ENCODE peak calls at places on chromosomes 7 and 10, in seven cellular contexts. One of them, this sample, is unnamed.
A peak's percentile ranks its signal among the peaks of the same experiment; 100 is the strongest.

GRCh38 chr7:4154882-4155281 is 527.2 kb upstream of the FOXK1 start:
- DNase-seq in astrocyte: no peak
- DNase-seq in lower lobe of right lung: no peak
- DNase-seq in A549: no peak
- DNase-seq in mesenchymal stem cell: no peak
- DNase-seq in OCI-LY7: no peak
- DNase-seq in endodermal cell: no peak
- DNase-seq in this sample: no peak

GRCh38 chr7:130367088-130367755 is 13.1 kb upstream of the CPA1 start:
- DNase-seq in astrocyte: no peak
- DNase-seq in lower lobe of right lung: no peak
- DNase-seq in A549: no peak
- DNase-seq in mesenchymal stem cell: no peak
- DNase-seq in OCI-LY7: no peak
- DNase-seq in endodermal cell: no peak
- DNase-seq in this sample: no peak

GRCh38 chr10:3293536-3294431 is 121.2 kb upstream of the PITRM1 start:
- DNase-seq in astrocyte: peak; percentile 63
- DNase-seq in lower lobe of right lung: no peak
- DNase-seq in A549: no peak
- DNase-seq in mesenchymal stem cell: no peak
- DNase-seq in OCI-LY7: no peak
- DNase-seq in endodermal cell: no peak
- DNase-seq in this sample: no peak

GRCh38 chr7:107638594-107638993 is 22.0 kb upstream of the SLC26A4 start:
- DNase-seq in astrocyte: no peak
- DNase-seq in lower lobe of right lung: no peak
- DNase-seq in A549: no peak
- DNase-seq in mesenchymal stem cell: no peak
- DNase-seq in OCI-LY7: peak; percentile 76
- DNase-seq in endodermal cell: no peak
- DNase-seq in this sample: no peak

GRCh38 chr10:25761937-25762336 is 172.1 kb upstream of the MYO3A start:
- DNase-seq in astrocyte: no peak
- DNase-seq in lower lobe of right lung: no peak
- DNase-seq in A549: no peak
- DNase-seq in mesenchymal stem cell: no peak
- DNase-seq in OCI-LY7: no peak
- DNase-seq in endodermal cell: no peak
- DNase-seq in this sample: no peak

GRCh38 chr7:68787586-68787985 is 810.7 kb upstream of the AUTS2 start:
- DNase-seq in astrocyte: no peak
- DNase-seq in lower lobe of right lung: no peak
- DNase-seq in A549: no peak
- DNase-seq in mesenchymal stem cell: no peak
- DNase-seq in OCI-LY7: no peak
- DNase-seq in endodermal cell: no peak
- DNase-seq in this sample: no peak

GRCh38 chr10:114548662-114549061 is 109.4 kb downstream of the ABLIM1 start:
- DNase-seq in astrocyte: peak; percentile 26
- DNase-seq in lower lobe of right lung: no peak
- DNase-seq in A549: peak; percentile 44
- DNase-seq in mesenchymal stem cell: peak; percentile 66
- DNase-seq in OCI-LY7: peak; percentile 43
- DNase-seq in endodermal cell: peak; percentile 82
- DNase-seq in this sample: peak; percentile 13

GRCh38 chr7:103989785-103990775 is 622 bp upstream of the RELN start:
- DNase-seq in astrocyte: peak; percentile 23
- DNase-seq in lower lobe of right lung: no peak
- DNase-seq in A549: peak; percentile 3
- DNase-seq in mesenchymal stem cell: peak; percentile 13
- DNase-seq in OCI-LY7: no peak
- DNase-seq in endodermal cell: peak; percentile 86
- DNase-seq in this sample: no peak

GRCh38 chr10:33314788-33315561 is 19.5 kb downstream of the NRP1 start:
- DNase-seq in astrocyte: peak; percentile 56
- DNase-seq in lower lobe of right lung: no peak
- DNase-seq in A549: no peak
- DNase-seq in mesenchymal stem cell: peak; percentile 50
- DNase-seq in OCI-LY7: no peak
- DNase-seq in endodermal cell: no peak
- DNase-seq in this sample: no peak

GRCh38 chr10:58842860-58843376 is 330.2 kb downstream of the BICC1 start:
- DNase-seq in astrocyte: no peak
- DNase-seq in lower lobe of right lung: no peak
- DNase-seq in A549: no peak
- DNase-seq in mesenchymal stem cell: no peak
- DNase-seq in OCI-LY7: no peak
- DNase-seq in endodermal cell: no peak
- DNase-seq in this sample: no peak

GRCh38 chr7:507623-508305 is 11.9 kb downstream of the PDGFA start:
- DNase-seq in astrocyte: no peak
- DNase-seq in lower lobe of right lung: peak; percentile 31
- DNase-seq in A549: no peak
- DNase-seq in mesenchymal stem cell: no peak
- DNase-seq in OCI-LY7: no peak
- DNase-seq in endodermal cell: no peak
- DNase-seq in this sample: no peak

GRCh38 chr7:151245360-151246160 is 2.9 kb downstream of the SMARCD3 start:
- DNase-seq in astrocyte: no peak
- DNase-seq in lower lobe of right lung: peak; percentile 59
- DNase-seq in A549: peak; percentile 88
- DNase-seq in mesenchymal stem cell: peak; percentile 43
- DNase-seq in OCI-LY7: peak; percentile 81
- DNase-seq in endodermal cell: peak; percentile 86
- DNase-seq in this sample: no peak

GRCh38 chr10:92816106-92816505 is 32.2 kb upstream of the EXOC6 start:
- DNase-seq in astrocyte: peak; percentile 64
- DNase-seq in lower lobe of right lung: no peak
- DNase-seq in A549: no peak
- DNase-seq in mesenchymal stem cell: peak; percentile 24
- DNase-seq in OCI-LY7: no peak
- DNase-seq in endodermal cell: no peak
- DNase-seq in this sample: peak; percentile 90

GRCh38 chr10:72763201-72763600 is 71.3 kb downstream of the MCU start:
- DNase-seq in astrocyte: no peak
- DNase-seq in lower lobe of right lung: no peak
- DNase-seq in A549: no peak
- DNase-seq in mesenchymal stem cell: no peak
- DNase-seq in OCI-LY7: no peak
- DNase-seq in endodermal cell: no peak
- DNase-seq in this sample: no peak

GRCh38 chr7:130844811-130845580 is 111.0 kb upstream of the KLF14 start:
- DNase-seq in astrocyte: peak; percentile 67
- DNase-seq in lower lobe of right lung: no peak
- DNase-seq in A549: peak; percentile 59
- DNase-seq in mesenchymal stem cell: peak; percentile 42
- DNase-seq in OCI-LY7: no peak
- DNase-seq in endodermal cell: no peak
- DNase-seq in this sample: no peak

GRCh38 chr7:28761485-28761884 is 196.6 kb downstream of the TRIL start:
- DNase-seq in astrocyte: peak; percentile 11
- DNase-seq in lower lobe of right lung: no peak
- DNase-seq in A549: no peak
- DNase-seq in mesenchymal stem cell: no peak
- DNase-seq in OCI-LY7: no peak
- DNase-seq in endodermal cell: no peak
- DNase-seq in this sample: no peak

GRCh38 chr10:105062881-105063280 is 421.8 kb downstream of the SORCS3 start:
- DNase-seq in astrocyte: no peak
- DNase-seq in lower lobe of right lung: no peak
- DNase-seq in A549: no peak
- DNase-seq in mesenchymal stem cell: no peak
- DNase-seq in OCI-LY7: no peak
- DNase-seq in endodermal cell: no peak
- DNase-seq in this sample: no peak
- H3K4me1 ChIP-seq in astrocyte: peaks cover under 1% of the 10 kb centered on the region
- H3K4me1 ChIP-seq in lower lobe of right lung: no peaks in the 10 kb centered on the region
- H3K4me1 ChIP-seq in A549: no peaks in the 10 kb centered on the region
- H3K4me1 ChIP-seq in mesenchymal stem cell: no peaks in the 10 kb centered on the region
- H3K4me1 ChIP-seq in OCI-LY7: no peaks in the 10 kb centered on the region
- H3K4me1 ChIP-seq in endodermal cell: no peaks in the 10 kb centered on the region
- H3K4me1 ChIP-seq in this sample: no peaks in the 10 kb centered on the region

DNA sequence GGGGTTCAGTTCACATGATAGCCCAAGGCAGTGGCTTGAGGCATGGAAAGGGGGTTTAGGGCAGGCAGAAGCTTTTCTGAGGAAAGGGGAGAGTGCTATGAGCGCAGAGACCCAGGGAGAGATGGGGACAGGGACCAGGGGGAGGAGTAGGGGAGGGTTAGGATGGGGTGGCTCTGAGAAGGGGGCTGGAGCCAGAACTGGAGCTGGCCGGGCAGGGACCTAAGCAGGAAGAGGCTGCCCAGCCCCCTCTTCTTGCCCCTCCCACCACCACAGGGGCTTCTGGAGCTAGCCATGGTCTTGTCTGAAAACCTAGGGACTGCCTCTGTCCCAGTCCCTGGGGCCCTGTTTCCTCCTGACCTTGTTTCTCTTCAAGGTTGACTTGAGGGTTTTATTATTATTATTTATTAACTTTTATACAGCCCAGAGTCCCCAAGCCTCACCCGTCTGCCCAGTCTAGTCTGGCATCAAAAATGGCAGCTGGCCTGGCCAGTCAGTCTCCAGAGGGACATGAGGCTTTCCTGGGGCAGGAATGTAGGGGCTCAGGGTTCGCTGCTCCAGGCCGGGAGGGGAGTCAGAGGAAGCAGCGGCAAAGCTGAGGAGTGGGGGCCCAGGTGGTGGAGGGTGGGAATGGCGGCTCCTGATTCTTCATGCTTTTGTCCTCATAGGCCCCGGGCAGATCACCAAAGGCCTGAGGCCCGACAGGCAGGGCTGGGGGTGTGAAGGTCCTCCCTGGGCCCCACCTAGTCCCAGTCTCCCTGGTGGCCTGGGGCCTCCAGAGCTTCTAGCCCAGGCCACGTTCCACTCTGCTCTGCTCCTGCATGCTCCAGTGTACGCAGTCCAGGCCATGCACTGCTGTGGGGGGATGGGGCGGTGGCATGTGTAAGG is 5.7 kb downstream of the TRIM8 start:
- DNase-seq in astrocyte: no peak
- DNase-seq in lower lobe of right lung: no peak
- DNase-seq in A549: no peak
- DNase-seq in mesenchymal stem cell: no peak
- DNase-seq in OCI-LY7: peak; percentile 53
- DNase-seq in endodermal cell: no peak
- DNase-seq in this sample: no peak
- H3K4me3 ChIP-seq in astrocyte: no peak overlapping the region
- H3K4me3 ChIP-seq in lower lobe of right lung: peak overlapping the region; percentile 91
- H3K4me3 ChIP-seq in A549: no peak overlapping the region
- H3K4me3 ChIP-seq in mesenchymal stem cell: peak overlapping the region; percentile 32
- H3K4me3 ChIP-seq in OCI-LY7: peak overlapping the region; percentile 84
- H3K4me3 ChIP-seq in endodermal cell: no peak overlapping the region
- H3K4me3 ChIP-seq in this sample: no peak overlapping the region

GRCh38 chr7:66075590-66076458 is at the start of gene ASL:
- DNase-seq in astrocyte: peak; percentile 75
- DNase-seq in lower lobe of right lung: peak; percentile 96
- DNase-seq in A549: peak; percentile 99
- DNase-seq in mesenchymal stem cell: peak; percentile 94
- DNase-seq in OCI-LY7: peak; percentile 92
- DNase-seq in endodermal cell: peak; percentile 98
- DNase-seq in this sample: peak; percentile 89
- H3K4me1 ChIP-seq in astrocyte: peaks cover 8% of the 10 kb centered on the region
- H3K4me1 ChIP-seq in lower lobe of right lung: peaks cover 19% of the 10 kb centered on the region
- H3K4me1 ChIP-seq in A549: peaks cover 9% of the 10 kb centered on the region
- H3K4me1 ChIP-seq in mesenchymal stem cell: peaks cover 16% of the 10 kb centered on the region
- H3K4me1 ChIP-seq in OCI-LY7: peaks cover 7% of the 10 kb centered on the region
- H3K4me1 ChIP-seq in endodermal cell: no peaks in the 10 kb centered on the region
- H3K4me1 ChIP-seq in this sample: peaks cover 29% of the 10 kb centered on the region

DNA sequence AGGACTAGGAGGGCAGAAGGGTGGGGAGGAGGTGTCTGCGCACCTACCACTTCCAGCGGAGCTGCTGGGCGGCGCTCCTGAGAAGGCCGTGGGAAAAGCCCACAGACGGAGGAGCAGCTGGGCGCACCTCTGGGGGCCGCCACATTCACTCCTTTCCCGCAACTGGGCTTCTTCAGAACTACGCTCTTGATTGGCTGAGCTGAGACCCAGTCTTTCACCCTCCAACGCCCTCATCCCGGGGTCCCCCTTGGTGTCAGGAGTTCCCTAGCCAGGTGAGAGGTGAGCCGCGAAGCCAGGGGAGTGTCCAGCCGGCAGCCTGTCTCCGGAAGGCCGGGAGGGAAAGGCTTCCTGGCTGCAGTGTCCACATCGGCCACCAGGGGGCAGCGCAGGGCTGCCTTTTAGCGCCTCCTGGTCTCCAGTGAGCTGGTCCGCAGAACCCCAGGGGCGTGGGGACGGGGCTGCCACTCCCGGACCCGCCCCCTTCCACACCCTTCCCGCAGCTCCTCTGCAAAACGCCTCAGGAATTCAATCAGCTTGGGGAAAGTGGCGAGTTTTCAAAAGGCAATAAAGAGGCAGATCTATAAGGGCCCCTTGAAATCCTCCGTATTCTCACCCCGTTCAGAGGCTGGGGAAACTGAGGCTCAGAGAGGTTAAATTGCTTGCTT is 98.8 kb downstream of the CHST15 start:
- DNase-seq in astrocyte: peak; percentile 76
- DNase-seq in lower lobe of right lung: peak; percentile 91
- DNase-seq in A549: peak; percentile 91
- DNase-seq in mesenchymal stem cell: peak; percentile 85
- DNase-seq in OCI-LY7: peak; percentile 78
- DNase-seq in endodermal cell: peak; percentile 98
- DNase-seq in this sample: peak; percentile 66
- H3K4me3 ChIP-seq in astrocyte: peak overlapping the region; percentile 47
- H3K4me3 ChIP-seq in lower lobe of right lung: peak overlapping the region; percentile 33
- H3K4me3 ChIP-seq in A549: peak overlapping the region; percentile 57
- H3K4me3 ChIP-seq in mesenchymal stem cell: no peak overlapping the region
- H3K4me3 ChIP-seq in OCI-LY7: peak overlapping the region; percentile 41
- H3K4me3 ChIP-seq in endodermal cell: peak overlapping the region; percentile 59
- H3K4me3 ChIP-seq in this sample: no peak overlapping the region

GRCh38 chr7:100271716-100272537 is 35.6 kb upstream of the SPDYE3 start:
- DNase-seq in astrocyte: peak; percentile 82
- DNase-seq in lower lobe of right lung: peak; percentile 100
- DNase-seq in A549: peak; percentile 64
- DNase-seq in mesenchymal stem cell: peak; percentile 93
- DNase-seq in OCI-LY7: peak; percentile 97
- DNase-seq in endodermal cell: peak; percentile 99
- DNase-seq in this sample: peak; percentile 77

GRCh38 chr7:100266576-100267354 is 40.7 kb upstream of the SPDYE3 start:
- DNase-seq in astrocyte: no peak
- DNase-seq in lower lobe of right lung: no peak
- DNase-seq in A549: no peak
- DNase-seq in mesenchymal stem cell: no peak
- DNase-seq in OCI-LY7: no peak
- DNase-seq in endodermal cell: peak; percentile 88
- DNase-seq in this sample: no peak

GRCh38 chr7:100267648-100268047 is 39.9 kb upstream of the SPDYE3 start:
- DNase-seq in astrocyte: no peak
- DNase-seq in lower lobe of right lung: no peak
- DNase-seq in A549: no peak
- DNase-seq in mesenchymal stem cell: no peak
- DNase-seq in OCI-LY7: no peak
- DNase-seq in endodermal cell: no peak
- DNase-seq in this sample: no peak
- H3K4me1 ChIP-seq in astrocyte: peaks cover 8% of the 10 kb centered on the region
- H3K4me1 ChIP-seq in lower lobe of right lung: no peaks in the 10 kb centered on the region
- H3K4me1 ChIP-seq in A549: peaks cover 58% of the 10 kb centered on the region
- H3K4me1 ChIP-seq in mesenchymal stem cell: peaks cover 21% of the 10 kb centered on the region
- H3K4me1 ChIP-seq in OCI-LY7: peaks cover 16% of the 10 kb centered on the region
- H3K4me1 ChIP-seq in endodermal cell: peaks cover 10% of the 10 kb centered on the region
- H3K4me1 ChIP-seq in this sample: peaks cover 22% of the 10 kb centered on the region